ENCODE peak calls at places on chromosomes 12 and 14, in four cellular contexts. X is A549, G is upper lobe of left lung, B is HL-60. Y is an unnamed sample.
A peak's percentile ranks its signal among the peaks of the same experiment; 100 is the strongest.

GRCh38 chr14:104389326-104390220 is 190.0 kb upstream of the C14orf180 start:
- DNase-seq in X (no peak), B (no peak), G (peak; percentile 69), Y (no peak)

GRCh38 chr12:5022465-5023061 is 21.1 kb upstream of the KCNA5 start:
- DNase-seq in B (no peak), X (peak; percentile 57), G (peak; percentile 28), Y (peak; percentile 55)

GRCh38 chr12:92208613-92209121 is 63.0 kb upstream of the BTG1 start:
- DNase-seq in X (peak; percentile 70), B (no peak), G (no peak), Y (peak; percentile 87)

GRCh38 chr12:89789862-89790261 is 81.2 kb upstream of the ATP2B1 start:
- DNase-seq in B (peak; percentile 83), X (no peak), G (no peak), Y (peak; percentile 52)

GRCh38 chr14:40386433-40386832 is 954.2 kb upstream of the FBXO33 start:
- DNase-seq in G (no peak), X (no peak), B (no peak), Y (no peak)

GRCh38 chr14:90451443-90451842 is 54.6 kb downstream of the CALM1 start:
- DNase-seq in G (peak; percentile 20), B (no peak), X (no peak), Y (no peak)

GRCh38 chr12:93016752-93017350 is 87.8 kb upstream of the EEA1 start:
- DNase-seq in G (no peak), X (no peak), B (no peak), Y (no peak)

GRCh38 chr14:74952195-74952665 is 3.2 kb downstream of the PGF start:
- DNase-seq in B (no peak), G (no peak), X (no peak), Y (no peak)

GRCh38 chr12:108319277-108320234 is 19.6 kb downstream of the CMKLR1 start:
- DNase-seq in G (no peak), X (no peak), B (no peak), Y (no peak)

GRCh38 chr14:66114071-66114470 is 372.1 kb upstream of the CCDC196 start:
- DNase-seq in X (no peak), G (no peak), B (no peak), Y (no peak)

GRCh38 chr12:57603758-57604453 is 718 bp upstream of the DTX3 start:
- DNase-seq in B (no peak), X (no peak), G (no peak), Y (peak; percentile 72)

GRCh38 chr12:41663487-41664258 is 475.6 kb downstream of the PDZRN4 start:
- DNase-seq in X (peak; percentile 39), B (no peak), G (no peak), Y (peak; percentile 22)

GRCh38 chr14:38442208-38442607 is 186.3 kb upstream of the CLEC14A start:
- DNase-seq in X (no peak), G (no peak), B (no peak), Y (no peak)

GRCh38 chr12:53928054-53928879 is 10.4 kb upstream of the HOXC13 start:
- DNase-seq in X (no peak), G (peak; percentile 46), B (no peak), Y (no peak)

GRCh38 chr14:70642313-70643235 is 858 bp downstream of the TTC9 start:
- DNase-seq in B (no peak), G (peak; percentile 88), X (no peak), Y (no peak)

GRCh38 chr12:83537428-83538053 is 850.8 kb downstream of the TMTC2 start:
- DNase-seq in G (no peak), B (no peak), X (no peak), Y (no peak)

GRCh38 chr12:107485731-107486130 is 199.9 kb upstream of the PWP1 start:
- DNase-seq in G (no peak), B (no peak), X (peak; percentile 28), Y (no peak)

GRCh38 chr14:92215579-92215978 is 93.8 kb downstream of the CPSF2 start:
- DNase-seq in X (peak; percentile 38), B (no peak), G (no peak), Y (peak; percentile 43)

GRCh38 chr12:27922591-27923139 is 49.9 kb downstream of the PTHLH start:
- DNase-seq in X (peak; percentile 35), B (no peak), G (no peak), Y (peak; percentile 90)

GRCh38 chr12:31318870-31319269 is 7.1 kb downstream of the SINHCAF start:
- DNase-seq in G (no peak), B (no peak), X (no peak), Y (no peak)

GRCh38 chr14:76205708-76206107 is 54.0 kb downstream of the GPATCH2L start:
- DNase-seq in G (no peak), X (no peak), B (no peak), Y (no peak)

GRCh38 chr14:90398315-90398811 is 1.5 kb downstream of the CALM1 start:
- DNase-seq in B (peak; percentile 79), X (peak; percentile 29), G (no peak), Y (peak; percentile 62)

GRCh38 chr12:114405449-114406271 is at the start of gene TBX5:
- DNase-seq in G (peak; percentile 83), B (no peak), X (no peak), Y (no peak)

DNA sequence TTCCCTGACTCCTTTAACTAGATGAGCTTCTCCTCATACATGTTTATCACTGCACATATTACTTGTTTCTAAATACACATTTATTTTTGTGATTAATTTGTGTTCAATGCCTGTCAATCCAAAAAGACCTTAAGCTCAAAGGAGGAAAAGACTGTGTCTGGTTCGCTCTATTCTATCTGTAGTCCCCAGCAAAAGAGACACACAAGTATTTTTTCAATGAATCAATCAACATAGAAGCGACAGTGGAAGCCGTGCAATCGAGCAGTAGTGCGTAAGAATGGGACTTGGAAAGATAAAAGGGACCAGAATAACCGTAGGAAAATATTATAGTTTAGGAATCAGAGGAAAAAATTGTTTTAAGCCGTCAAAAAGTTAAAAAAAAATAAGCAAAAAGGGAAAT is 951 bp downstream of the WDHD1 start:
- DNase-seq in B (no peak), X (no peak), G (no peak), Y (no peak)
- H3K4me3 ChIP-seq in B (peak overlapping the region; percentile 66), X (peak overlapping the region; percentile 69), G (no peak overlapping the region), Y (peak overlapping the region; percentile 63)

GRCh38 chr12:51871126-51871525 is 16.8 kb upstream of the ANKRD33 start:
- DNase-seq in B (peak; percentile 55), G (no peak), X (no peak), Y (no peak)
- TF ChIP-seq CTCF in B (no peak), G (no peak), X (no peak), Y (no peak)

GRCh38 chr14:33239465-33239864 is 300.8 kb downstream of the NPAS3 start:
- DNase-seq in X (no peak), B (no peak), G (no peak), Y (no peak)
- H3K4me3 ChIP-seq in X (no peak overlapping the region), B (no peak overlapping the region), G (no peak overlapping the region), Y (no peak overlapping the region)

DNA sequence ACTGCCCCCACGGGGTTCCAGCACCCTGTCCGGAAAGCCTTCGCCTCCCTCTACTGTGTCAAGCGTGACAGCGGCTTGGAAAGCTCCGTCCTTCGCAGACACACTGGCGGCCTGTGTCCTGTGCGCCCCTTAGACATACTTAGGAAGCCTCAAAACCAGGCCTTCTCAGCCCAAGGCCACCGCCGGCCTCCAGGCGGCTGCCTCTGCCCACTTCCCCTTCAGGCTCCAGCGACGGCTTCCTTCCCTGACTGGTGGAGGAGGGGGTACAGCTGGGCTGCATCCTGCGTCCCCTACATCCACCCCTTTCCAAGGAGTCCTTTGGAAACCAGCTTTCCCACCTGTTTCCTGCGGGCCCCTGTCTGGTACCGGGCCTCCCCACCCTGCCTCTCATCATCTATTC is 2.5 kb upstream of the CACNA2D4 start:
- DNase-seq in G (peak; percentile 83), B (peak; percentile 83), X (no peak), Y (no peak)
- TF ChIP-seq CTCF in G (no peak), B (no peak), X (no peak), Y (no peak)

GRCh38 chr12:123115409-123116111 is 35.3 kb downstream of the PITPNM2 start:
- DNase-seq in X (no peak), G (no peak), B (no peak), Y (peak; percentile 47)

GRCh38 chr12:123111498-123112165 is 39.3 kb downstream of the PITPNM2 start:
- DNase-seq in B (no peak), X (no peak), G (no peak), Y (no peak)

GRCh38 chr12:123113038-123113437 is 37.9 kb downstream of the PITPNM2 start:
- DNase-seq in B (no peak), G (no peak), X (no peak), Y (no peak)

GRCh38 chr12:123118397-123118945 is 32.4 kb downstream of the PITPNM2 start:
- DNase-seq in X (no peak), G (no peak), B (no peak), Y (no peak)

GRCh38 chr12:123114305-123115083 is 36.4 kb downstream of the PITPNM2 start:
- DNase-seq in B (no peak), G (no peak), X (no peak), Y (no peak)
- H3K4me3 ChIP-seq in B (no peak overlapping the region), G (no peak overlapping the region), X (no peak overlapping the region), Y (no peak overlapping the region)

Y was measured in epithelial cell of esophagus.